ENCODE peak calls at places on chromosomes 11 and 22, in four cellular contexts. L is PC-3, S is adrenal gland, B is keratinocyte. R is an unnamed sample. For H3K4me1, the result is how much of the 10 kb centered on the place peaks cover.

GRCh38 chr11:69394234-69394891 is 87.1 kb upstream of the LINC01488 start:
- DNase-seq in B (no peak), S (no peak), L (no peak), R (no peak)

GRCh38 chr22:25979968-25980367 is 189.3 kb upstream of the SEZ6L start:
- DNase-seq in L (no peak), B (no peak), S (no peak), R (no peak)

GRCh38 chr11:114283422-114283821 is 12.8 kb upstream of the NNMT start:
- DNase-seq in S (no peak), B (no peak), L (no peak), R (no peak)

GRCh38 chr11:68373189-68373809 is 60.9 kb downstream of the LRP5 start:
- DNase-seq in S (no peak), B (no peak), L (no peak), R (peak)

GRCh38 chr22:25694167-25694907 is 47.7 kb upstream of the MYO18B start:
- DNase-seq in L (no peak), B (no peak), S (no peak), R (no peak)

GRCh38 chr22:44714703-44715350 is 12.8 kb downstream of the PRR5 start:
- DNase-seq in S (no peak), L (no peak), B (no peak), R (no peak)

GRCh38 chr22:26785942-26786341 is 128.6 kb downstream of the MIAT start:
- DNase-seq in B (no peak), S (no peak), L (no peak), R (no peak)

GRCh38 chr11:73236879-73237278 is 18.8 kb downstream of the P2RY2 start:
- DNase-seq in S (peak), L (peak), B (no peak), R (peak)

GRCh38 chr22:21641417-21641794 is 696 bp upstream of the SDF2L1 start:
- DNase-seq in L (peak), B (no peak), S (peak), R (peak)

GRCh38 chr11:32005786-32006406 is 85.0 kb upstream of the RCN1 start:
- DNase-seq in L (peak), S (no peak), B (no peak), R (no peak)

GRCh38 chr11:3920148-3920852 is 64.8 kb downstream of the STIM1 start:
- DNase-seq in B (no peak), L (peak), S (peak), R (peak)

GRCh38 chr22:27068121-27068520 is 410.7 kb downstream of the MIAT start:
- DNase-seq in B (no peak), S (no peak), L (no peak), R (no peak)

GRCh38 chr11:117614695-117615094 is 182.3 kb downstream of the DSCAML1 start:
- DNase-seq in L (no peak), B (no peak), S (no peak), R (no peak)

GRCh38 chr11:11037162-11037732 is 179.4 kb upstream of the ZBED5 start:
- DNase-seq in B (no peak), S (no peak), L (no peak), R (no peak)

GRCh38 chr11:1890856-1891830 is 552 bp downstream of the PRR33 start:
- DNase-seq in S (peak), L (no peak), B (no peak), R (no peak)

GRCh38 chr11:114085965-114086364 is 26.5 kb downstream of the ZBTB16 start:
- DNase-seq in B (no peak), S (no peak), L (peak), R (no peak)

GRCh38 chr11:44033411-44033850 is 14.3 kb upstream of the ACCSL start:
- DNase-seq in L (no peak), B (no peak), S (no peak), R (no peak)

GRCh38 chr11:73996161-73996747 is 12.6 kb downstream of the UCP3 start:
- DNase-seq in L (peak), S (no peak), B (no peak), R (no peak)

GRCh38 chr11:116787436-116787785 is 412 bp downstream of the ZPR1 start:
- DNase-seq in B (no peak), S (no peak), L (peak), R (no peak)

GRCh38 chr11:6545917-6546605 is 49.0 kb downstream of the DNHD1 start:
- DNase-seq in L (no peak), B (no peak), S (no peak), R (no peak)

GRCh38 chr22:24428751-24429410 is 1.5 kb downstream of the ADORA2A start:
- DNase-seq in L (no peak), S (no peak), B (no peak), R (no peak)

GRCh38 chr22:19178065-19178658 is 374 bp downstream of the SLC25A1 start:
- DNase-seq in L (peak), S (peak), B (peak), R (peak)

GRCh38 chr11:13761712-13762111 is 93.2 kb downstream of the FAR1 start:
- DNase-seq in S (no peak), B (no peak), L (no peak), R (no peak)

GRCh38 chr22:42949159-42949558 is 65.8 kb downstream of the PACSIN2 start:
- DNase-seq in S (no peak), L (peak), B (no peak), R (peak)

GRCh38 chr22:49081261-49081666 is 746.4 kb downstream of the BRD1 start:
- DNase-seq in S (no peak), B (no peak), L (no peak), R (no peak)

GRCh38 chr11:12234216-12234615 is 123.8 kb downstream of the MICAL2 start:
- DNase-seq in S (no peak), L (no peak), B (no peak), R (no peak)

GRCh38 chr11:116062526-116063171 is 558.4 kb upstream of the CADM1 start:
- DNase-seq in L (no peak), S (peak), B (no peak), R (peak)

GRCh38 chr11:126465573-126466287 is 110.2 kb downstream of the ST3GAL4 start:
- DNase-seq in L (no peak), B (no peak), S (no peak), R (peak)

GRCh38 chr22:40215266-40215665 is 37.5 kb downstream of the TNRC6B start:
- DNase-seq in S (peak), L (no peak), B (no peak), R (no peak)
- H3K4me1 ChIP-seq in S (under half), L (under half), B (under half), R (under half)

GRCh38 chr22:46578251-46578823 is 40.9 kb upstream of the CELSR1 start:
- DNase-seq in L (no peak), B (no peak), S (no peak), R (no peak)
- H3K4me3 ChIP-seq in L (peak), B (peak), S (no peak), R (no peak)

DNA sequence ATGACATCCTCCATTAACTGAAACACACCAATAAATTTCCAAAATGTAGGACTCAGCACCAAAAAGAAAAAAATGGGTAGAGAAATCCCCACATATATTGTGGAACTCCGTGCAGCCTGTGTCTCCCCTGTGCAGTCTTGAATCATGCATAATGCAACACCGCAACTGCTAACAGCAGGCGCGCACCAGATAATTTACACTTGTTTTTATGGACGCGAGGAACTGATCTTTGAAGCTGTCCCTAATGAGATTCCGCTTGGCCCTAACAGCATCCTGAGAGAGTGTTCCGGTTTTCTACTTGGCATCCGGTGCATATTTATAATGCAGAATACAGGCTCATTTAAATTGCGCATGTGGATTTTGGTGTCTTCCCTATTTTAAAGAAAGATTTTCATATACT is 21.2 kb downstream of the MPPED2 start:
- DNase-seq in S (no peak), L (no peak), B (no peak), R (no peak)
- H3K4me1 ChIP-seq in S (under half), L (under half), B (under half), R (under half)

DNA sequence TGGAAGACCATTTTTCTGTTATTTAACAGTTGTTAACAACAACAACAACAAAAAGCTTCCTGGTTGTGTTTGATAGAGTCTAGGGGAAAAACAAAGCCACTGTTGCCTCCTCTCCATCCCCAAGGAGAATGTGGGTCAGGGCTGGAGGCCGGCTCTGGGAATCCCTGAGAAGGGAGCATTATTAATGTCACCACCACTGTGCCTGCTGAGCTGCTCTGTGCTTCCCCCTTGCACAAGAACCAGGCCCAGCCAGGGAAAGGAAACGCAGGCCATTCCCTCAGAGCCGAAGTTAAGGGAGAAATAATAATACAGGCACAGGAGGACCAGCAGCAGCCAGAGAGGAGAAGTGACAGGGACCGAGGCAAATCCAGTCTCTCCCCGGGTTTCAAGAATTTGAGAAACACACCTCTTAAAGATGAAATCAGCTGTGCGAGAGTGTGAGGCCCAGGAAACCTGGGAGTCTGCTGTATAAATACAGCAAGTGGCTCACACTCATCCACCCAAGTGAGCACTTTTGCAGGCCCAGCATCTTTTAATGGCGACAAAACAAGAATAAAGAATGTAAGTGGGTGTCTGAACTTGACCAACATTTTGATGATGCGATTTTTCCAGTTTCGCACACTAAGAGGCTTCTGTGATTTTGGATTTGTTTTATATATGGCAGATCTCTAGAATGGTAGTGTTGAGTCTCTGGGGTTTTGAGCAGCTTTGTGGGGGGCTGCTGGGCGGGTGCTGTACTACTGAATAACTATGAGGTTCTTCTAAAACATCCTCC is 539.2 kb downstream of the NTM start:
- DNase-seq in B (no peak), S (no peak), L (no peak), R (no peak)
- H3K4me3 ChIP-seq in B (peak), S (no peak), L (no peak), R (no peak)

DNA sequence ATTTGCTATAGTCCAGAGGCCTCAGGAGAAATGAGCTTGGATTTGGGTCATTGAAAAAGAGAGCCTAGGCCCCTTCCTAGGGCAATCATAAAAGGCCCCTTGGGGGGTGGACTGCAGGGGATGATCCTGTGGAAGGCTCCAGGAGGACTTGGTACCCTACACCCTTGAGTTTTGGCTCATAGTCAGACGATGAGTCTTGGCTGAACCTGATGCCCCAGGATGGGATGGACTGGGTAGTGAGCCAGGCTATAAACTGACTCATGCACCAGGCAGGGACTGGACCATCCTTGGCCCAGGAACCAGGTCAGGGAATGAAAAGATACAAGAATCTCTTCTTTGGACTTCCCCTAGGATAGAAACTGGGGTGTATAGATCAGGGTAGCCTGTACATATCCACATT is 54.2 kb downstream of the NAV2 start:
- DNase-seq in B (no peak), S (no peak), L (peak), R (no peak)
- H3K4me1 ChIP-seq in B (under half), S (under half), L (under half), R (under half)

DNA sequence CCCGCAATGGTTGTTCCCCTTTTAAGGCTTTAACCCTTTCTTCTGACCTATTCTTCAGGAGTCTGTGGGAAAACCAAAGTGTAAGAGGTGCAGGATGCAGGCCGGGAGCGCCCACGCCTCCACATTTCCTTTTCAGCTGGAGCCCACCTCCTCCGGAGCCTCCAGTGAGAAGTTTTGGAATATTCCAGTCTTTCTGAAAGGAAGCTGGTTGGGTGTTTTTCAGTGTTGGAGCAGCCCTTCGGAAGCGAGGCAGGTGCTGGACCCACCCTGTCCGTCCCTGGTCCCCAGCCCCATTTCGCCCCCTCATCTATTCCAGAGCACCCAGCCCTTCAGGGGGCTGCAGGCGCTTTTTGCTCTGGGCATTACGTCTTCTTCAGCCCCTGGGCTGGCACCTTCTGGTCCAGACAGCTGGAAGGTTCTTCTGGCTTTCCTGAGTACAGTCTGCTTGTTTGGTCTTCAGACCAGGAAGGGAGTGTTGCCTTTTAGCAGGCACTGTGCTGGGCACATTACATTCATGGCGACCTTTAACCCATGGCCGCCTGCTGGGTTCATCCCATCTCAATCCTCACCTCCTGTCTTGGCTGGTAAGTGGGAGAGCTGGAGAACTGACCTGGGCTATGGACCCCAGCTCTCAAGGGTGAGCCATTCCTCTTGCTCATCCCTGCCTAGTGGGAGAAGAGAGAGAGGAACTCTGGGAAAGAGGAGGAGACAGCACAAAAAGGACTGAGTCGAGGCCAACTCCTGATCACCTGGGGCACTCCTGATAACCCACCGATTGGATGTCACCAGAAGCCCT is 685 bp upstream of the THY1 start:
- DNase-seq in L (no peak), S (no peak), B (no peak), R (no peak)
- H3K4me3 ChIP-seq in L (no peak), S (no peak), B (no peak), R (no peak)

DNA sequence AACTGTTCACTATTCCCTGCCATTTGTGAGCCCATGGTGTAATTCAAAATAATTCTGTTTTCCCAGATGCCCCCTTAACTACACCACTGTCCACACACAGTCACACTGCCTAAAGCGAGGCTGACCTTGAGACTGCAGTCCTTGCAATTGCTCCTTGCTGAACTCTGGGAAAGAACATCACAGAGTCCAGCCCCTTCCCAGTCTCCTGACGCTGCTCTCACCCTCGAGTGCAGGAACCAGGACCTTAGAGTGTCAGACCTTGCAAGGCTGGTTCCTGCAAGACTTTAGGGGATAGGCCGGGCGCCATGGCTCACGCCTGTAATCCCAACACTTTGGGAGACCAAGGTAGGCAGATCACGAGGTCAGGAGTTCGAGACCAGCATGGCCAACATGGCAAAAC is 33.6 kb downstream of the AHNAK start:
- DNase-seq in S (no peak), L (no peak), B (no peak), R (no peak)
- H3K4me1 ChIP-seq in S (under half), L (under half), B (under half), R (under half)

R was measured in SJCRH30.